ENCODE peak calls at places on chromosomes 4 and X, in nine cellular contexts. W is AG10803, K is thoracic aorta, Y is K562, U is OCI-LY7, E is A549, Q is NB4, H is A673, F is choroid plexus epithelial cell. C is an unnamed sample.
A peak's percentile ranks its signal among the peaks of the same experiment; 100 is the strongest.

GRCh38 chr4:168129046-168129772 is 36.9 kb downstream of the ANXA10 start:
- DNase-seq in W (no peak), K (no peak), Y (no peak), U (no peak), E (no peak), Q (no peak), H (no peak), F (no peak), C (no peak)

GRCh38 chr4:82851902-82852750 is 38.8 kb downstream of the SEC31A start:
- DNase-seq in W (peak; percentile 29), K (no peak), Y (peak; percentile 17), U (peak; percentile 54), E (peak; percentile 46), Q (peak; percentile 61), H (peak; percentile 30), F (peak; percentile 75), C (no peak)

GRCh38 chrX:17039826-17040225 is 93.4 kb downstream of the REPS2 start:
- DNase-seq in W (peak; percentile 61), K (no peak), Y (no peak), U (no peak), E (no peak), Q (no peak), H (no peak), F (peak; percentile 71), C (no peak)

GRCh38 chrX:136582624-136583023 is 50.6 kb downstream of the VGLL1 start:
- DNase-seq in W (no peak), K (no peak), Y (no peak), U (no peak), E (no peak), Q (no peak), H (no peak), F (no peak), C (no peak)

GRCh38 chr4:5389756-5390155 is 318.6 kb downstream of the EVC2 start:
- DNase-seq in W (no peak), K (no peak), Y (no peak), U (no peak), E (no peak), Q (no peak), H (no peak), F (no peak), C (no peak)

GRCh38 chr4:23934915-23935314 is 45.1 kb upstream of the PPARGC1A start:
- DNase-seq in W (peak; percentile 96), K (no peak), Y (no peak), U (no peak), E (no peak), Q (peak; percentile 66), H (no peak), F (peak; percentile 97), C (no peak)

GRCh38 chrX:17377047-17377692 is 2.2 kb downstream of the NHS start:
- DNase-seq in W (peak; percentile 50), K (no peak), Y (no peak), U (no peak), E (peak; percentile 86), Q (no peak), H (no peak), F (peak; percentile 22), C (no peak)

GRCh38 chr4:168710353-168710946 is 213.6 kb downstream of the PALLD start:
- DNase-seq in W (peak; percentile 78), K (no peak), Y (no peak), U (no peak), E (peak; percentile 66), Q (peak; percentile 44), H (peak; percentile 78), F (peak; percentile 91), C (no peak)

GRCh38 chrX:129779747-129780146 is at the start of gene SASH3:
- DNase-seq in W (no peak), K (no peak), Y (no peak), U (peak; percentile 86), E (no peak), Q (peak; percentile 90), H (no peak), F (no peak), C (peak; percentile 56)

GRCh38 chr4:88177981-88178632 is 19.7 kb upstream of the ABCG2 start:
- DNase-seq in W (peak; percentile 77), K (no peak), Y (peak; percentile 13), U (no peak), E (peak; percentile 91), Q (peak; percentile 94), H (peak; percentile 36), F (peak; percentile 80), C (no peak)

DNA sequence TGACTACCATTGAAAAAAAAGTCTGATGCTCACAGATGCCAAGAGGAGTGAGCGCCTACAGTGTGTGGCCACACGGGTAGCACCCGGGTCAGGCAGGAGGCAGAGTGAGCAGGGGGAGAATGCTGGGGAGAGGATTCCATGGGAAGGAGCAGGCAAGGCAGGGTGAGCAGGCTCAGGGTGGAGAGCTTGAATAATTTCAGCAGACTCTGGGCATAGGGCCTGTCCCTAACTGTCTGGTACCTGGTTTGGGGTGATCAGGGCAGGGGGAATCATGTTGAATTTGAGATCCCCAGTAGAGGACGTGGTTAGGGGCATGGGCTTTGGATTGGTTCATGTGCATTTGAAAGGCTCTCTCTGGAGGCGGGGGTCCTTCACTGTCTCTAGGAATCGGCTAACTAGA is 51.2 kb upstream of the TLR3 start:
- DNase-seq in W (no peak), K (no peak), Y (no peak), U (no peak), E (no peak), Q (no peak), H (no peak), F (no peak), C (no peak)
- TF ChIP-seq CTCF in W (no peak), K (no peak), Y (no peak), U (no peak), E (no peak), Q (no peak), H (no peak), F (no peak), C (no peak)

DNA sequence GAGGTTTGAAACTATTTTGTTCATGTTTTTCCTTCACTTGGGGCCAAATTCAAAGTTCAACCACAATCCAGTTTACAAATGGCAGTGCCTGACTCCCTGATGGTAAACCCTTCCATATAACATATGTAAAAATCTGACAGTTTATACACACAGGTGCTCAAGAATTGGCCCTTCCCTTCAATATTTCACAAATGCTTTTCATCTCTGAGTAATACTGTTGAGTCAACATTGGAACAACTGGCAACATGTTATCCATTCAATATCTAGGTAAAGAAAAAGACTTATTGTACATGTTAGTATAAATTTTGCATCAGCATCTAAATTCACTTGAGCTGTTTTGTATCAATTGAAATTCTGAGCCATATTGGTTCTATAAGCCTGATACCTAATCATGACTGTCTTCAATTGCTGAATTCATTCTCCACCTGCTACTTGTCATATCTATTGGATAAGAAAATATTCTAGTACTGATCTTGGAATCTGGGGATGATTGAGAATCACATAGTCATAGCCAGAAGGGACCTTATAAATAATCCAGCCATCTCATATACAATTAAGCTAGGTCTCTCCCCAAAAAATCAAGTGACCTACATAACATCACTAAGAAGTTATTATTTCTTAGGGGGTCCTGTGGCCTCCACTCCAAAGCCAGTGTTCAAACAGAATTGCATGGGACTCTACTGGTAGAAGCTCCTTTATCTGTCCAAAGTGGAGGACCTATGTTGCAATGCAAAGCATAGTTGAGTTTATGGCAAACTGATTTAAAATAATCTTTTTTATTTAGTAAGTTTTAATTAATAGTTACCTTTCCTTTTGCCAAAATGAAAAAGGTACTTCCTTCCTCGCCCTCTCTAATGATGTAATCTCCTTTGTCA is 61.9 kb downstream of the PRKG2 start:
- DNase-seq in W (no peak), K (no peak), Y (no peak), U (no peak), E (no peak), Q (no peak), H (no peak), F (no peak), C (no peak)
- H3K4me3 ChIP-seq in W (no peak overlapping the region), K (no peak overlapping the region), Y (no peak overlapping the region), U (peak overlapping the region; percentile 65), E (peak overlapping the region; percentile 53), Q (no peak overlapping the region), H (no peak overlapping the region), F (no peak overlapping the region), C (no peak overlapping the region)

GRCh38 chr4:92305878-92306520 is 2.2 kb downstream of the GRID2 start:
- DNase-seq in W (no peak), K (no peak), Y (no peak), U (no peak), E (no peak), Q (no peak), H (no peak), F (peak; percentile 2), C (no peak)

GRCh38 chr4:92304636-92305035 is 870 bp downstream of the GRID2 start:
- DNase-seq in W (no peak), K (no peak), Y (no peak), U (no peak), E (no peak), Q (no peak), H (no peak), F (peak; percentile 1), C (no peak)

GRCh38 chr4:92305148-92305877 is 1.5 kb downstream of the GRID2 start:
- DNase-seq in W (peak; percentile 7), K (no peak), Y (no peak), U (no peak), E (peak; percentile 27), Q (no peak), H (peak; percentile 60), F (peak; percentile 48), C (no peak)

GRCh38 chr4:92304073-92304472 is 307 bp downstream of the GRID2 start:
- DNase-seq in W (no peak), K (no peak), Y (no peak), U (no peak), E (no peak), Q (no peak), H (no peak), F (no peak), C (no peak)

DNA sequence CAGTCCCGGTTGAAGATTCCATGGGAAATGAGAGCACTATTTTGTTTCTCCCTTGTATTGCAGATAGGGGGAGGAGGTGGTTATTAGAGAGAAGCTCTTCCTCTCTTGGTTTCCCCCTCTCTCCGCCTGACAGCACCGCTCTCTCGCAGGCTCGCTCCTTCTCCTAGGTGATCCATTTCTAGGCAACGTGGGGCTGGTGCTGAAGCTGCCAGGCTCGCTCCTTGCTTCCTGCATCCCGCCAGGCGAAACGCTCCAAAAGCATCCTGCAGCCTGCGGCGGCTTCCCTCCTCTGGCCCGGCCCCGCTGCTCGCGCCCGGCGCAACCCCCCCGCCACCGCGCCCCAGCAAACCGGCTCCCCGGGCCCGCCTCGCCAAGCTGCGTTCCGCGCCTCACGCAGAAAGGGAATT is at the start of gene GRID2:
- DNase-seq in W (no peak), K (no peak), Y (no peak), U (no peak), E (no peak), Q (no peak), H (peak; percentile 20), F (peak; percentile 16), C (no peak)
- TF ChIP-seq CTCF in W (no peak), K (no peak), Y (no peak), U (no peak), E (no peak), Q (no peak), H (no peak), F (no peak), C (no peak)

DNA sequence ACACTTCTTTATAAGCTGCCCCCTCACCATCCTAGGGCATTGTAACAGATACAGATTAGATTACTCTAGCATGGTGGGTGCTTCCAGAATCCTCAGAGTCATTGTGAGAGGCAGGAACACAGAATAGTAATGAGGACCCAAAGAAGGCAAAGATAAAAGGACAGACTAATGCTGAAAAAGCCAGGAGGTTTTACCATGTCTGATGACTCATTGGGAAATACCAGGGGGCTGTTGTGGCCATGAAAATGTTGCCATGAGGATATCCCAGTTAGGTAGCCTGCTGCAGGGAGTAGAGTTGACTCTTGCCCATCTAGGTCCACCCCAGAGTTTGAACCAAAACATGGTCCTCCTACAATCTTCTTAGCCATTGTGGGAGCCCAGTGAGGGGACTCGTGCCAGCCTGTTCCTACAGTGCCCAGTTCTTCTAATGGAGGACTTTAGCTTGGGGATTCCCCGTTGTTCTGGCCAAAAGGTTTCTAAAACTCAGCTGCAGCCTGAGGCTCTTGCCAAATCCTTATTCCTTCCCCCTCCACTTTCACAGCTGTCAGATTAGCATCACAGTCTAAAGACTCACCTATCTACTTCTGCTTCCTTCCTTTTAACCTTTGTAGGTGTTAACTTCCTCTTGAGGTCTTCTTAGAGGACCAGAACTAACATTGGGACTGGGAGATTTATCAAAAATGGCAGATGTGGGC is 586.0 kb upstream of the AADAT start:
- DNase-seq in W (no peak), K (no peak), Y (no peak), U (no peak), E (no peak), Q (no peak), H (no peak), F (peak; percentile 45), C (no peak)
- H3K4me3 ChIP-seq in W (no peak overlapping the region), K (no peak overlapping the region), Y (no peak overlapping the region), U (no peak overlapping the region), E (no peak overlapping the region), Q (no peak overlapping the region), H (no peak overlapping the region), F (no peak overlapping the region), C (no peak overlapping the region)

C was measured in GM12864.